ENCODE peak calls at places on chromosomes 2 and 18, in seven cellular contexts. One of them, this sample, is unnamed.

GRCh38 chr2:101692766-101693165 is 4.7 kb upstream of the MAP4K4 start:
- DNase-seq in AG04450: no peak
- DNase-seq in chondrocyte: no peak
- DNase-seq in astrocyte of the spinal cord: no peak
- DNase-seq in WTC11: no peak
- DNase-seq in left ventricle myocardium inferior: no peak
- DNase-seq in cardiac muscle cell: no peak
- DNase-seq in this sample: no peak

GRCh38 chr2:217907266-217907665 is 95.5 kb downstream of the TNS1 start:
- DNase-seq in chondrocyte: peak
- DNase-seq in astrocyte of the spinal cord: no peak
- DNase-seq in cardiac muscle cell: no peak
- DNase-seq in WTC11: no peak
- DNase-seq in left ventricle myocardium inferior: no peak
- DNase-seq in AG04450: no peak
- DNase-seq in this sample: no peak

GRCh38 chr2:83817511-83817910 is 641.6 kb downstream of the SUCLG1 start:
- DNase-seq in left ventricle myocardium inferior: no peak
- DNase-seq in astrocyte of the spinal cord: no peak
- DNase-seq in cardiac muscle cell: no peak
- DNase-seq in chondrocyte: no peak
- DNase-seq in WTC11: no peak
- DNase-seq in AG04450: no peak
- DNase-seq in this sample: peak

GRCh38 chr2:20391951-20392699 is 41.5 kb upstream of the PUM2 start:
- DNase-seq in chondrocyte: no peak
- DNase-seq in AG04450: no peak
- DNase-seq in left ventricle myocardium inferior: no peak
- DNase-seq in astrocyte of the spinal cord: no peak
- DNase-seq in cardiac muscle cell: no peak
- DNase-seq in WTC11: no peak
- DNase-seq in this sample: no peak

GRCh38 chr2:5319493-5319892 is 372.7 kb upstream of the SOX11 start:
- DNase-seq in astrocyte of the spinal cord: no peak
- DNase-seq in WTC11: no peak
- DNase-seq in AG04450: no peak
- DNase-seq in left ventricle myocardium inferior: no peak
- DNase-seq in chondrocyte: no peak
- DNase-seq in cardiac muscle cell: no peak
- DNase-seq in this sample: no peak

GRCh38 chr2:73859721-73860586 is 31.2 kb downstream of the STAMBP start:
- DNase-seq in WTC11: no peak
- DNase-seq in cardiac muscle cell: no peak
- DNase-seq in AG04450: peak
- DNase-seq in astrocyte of the spinal cord: peak
- DNase-seq in chondrocyte: no peak
- DNase-seq in left ventricle myocardium inferior: no peak
- DNase-seq in this sample: peak

GRCh38 chr18:12282436-12283039 is 25.5 kb upstream of the TUBB6 start:
- DNase-seq in left ventricle myocardium inferior: no peak
- DNase-seq in WTC11: no peak
- DNase-seq in AG04450: peak
- DNase-seq in chondrocyte: no peak
- DNase-seq in astrocyte of the spinal cord: peak
- DNase-seq in cardiac muscle cell: no peak
- DNase-seq in this sample: peak

GRCh38 chr2:76008001-76008702 is 297.4 kb upstream of the GCFC2 start:
- DNase-seq in cardiac muscle cell: peak
- DNase-seq in WTC11: peak
- DNase-seq in left ventricle myocardium inferior: no peak
- DNase-seq in chondrocyte: no peak
- DNase-seq in AG04450: no peak
- DNase-seq in astrocyte of the spinal cord: no peak
- DNase-seq in this sample: no peak

GRCh38 chr2:219245899-219246230 is 586 bp downstream of the STK16 start:
- DNase-seq in cardiac muscle cell: no peak
- DNase-seq in astrocyte of the spinal cord: no peak
- DNase-seq in chondrocyte: no peak
- DNase-seq in AG04450: no peak
- DNase-seq in WTC11: no peak
- DNase-seq in left ventricle myocardium inferior: no peak
- DNase-seq in this sample: no peak

GRCh38 chr2:7225848-7226247 is 308.6 kb downstream of the RNF144A start:
- DNase-seq in AG04450: no peak
- DNase-seq in WTC11: no peak
- DNase-seq in cardiac muscle cell: no peak
- DNase-seq in astrocyte of the spinal cord: no peak
- DNase-seq in chondrocyte: no peak
- DNase-seq in left ventricle myocardium inferior: no peak
- DNase-seq in this sample: no peak

GRCh38 chr2:47265751-47266231 is 110.7 kb upstream of the STPG4 start:
- DNase-seq in WTC11: no peak
- DNase-seq in chondrocyte: no peak
- DNase-seq in astrocyte of the spinal cord: no peak
- DNase-seq in cardiac muscle cell: no peak
- DNase-seq in AG04450: no peak
- DNase-seq in left ventricle myocardium inferior: no peak
- DNase-seq in this sample: no peak

GRCh38 chr2:231000211-231000904 is 4.4 kb downstream of the SPATA3 start:
- DNase-seq in chondrocyte: no peak
- DNase-seq in WTC11: peak
- DNase-seq in cardiac muscle cell: no peak
- DNase-seq in left ventricle myocardium inferior: no peak
- DNase-seq in astrocyte of the spinal cord: no peak
- DNase-seq in AG04450: no peak
- DNase-seq in this sample: no peak
- TF ChIP-seq CTCF in chondrocyte: peak
- TF ChIP-seq CTCF in WTC11: no peak
- TF ChIP-seq CTCF in cardiac muscle cell: no peak
- TF ChIP-seq CTCF in left ventricle myocardium inferior: no peak
- TF ChIP-seq CTCF in astrocyte of the spinal cord: no peak
- TF ChIP-seq CTCF in AG04450: no peak
- TF ChIP-seq CTCF in this sample: no peak

DNA sequence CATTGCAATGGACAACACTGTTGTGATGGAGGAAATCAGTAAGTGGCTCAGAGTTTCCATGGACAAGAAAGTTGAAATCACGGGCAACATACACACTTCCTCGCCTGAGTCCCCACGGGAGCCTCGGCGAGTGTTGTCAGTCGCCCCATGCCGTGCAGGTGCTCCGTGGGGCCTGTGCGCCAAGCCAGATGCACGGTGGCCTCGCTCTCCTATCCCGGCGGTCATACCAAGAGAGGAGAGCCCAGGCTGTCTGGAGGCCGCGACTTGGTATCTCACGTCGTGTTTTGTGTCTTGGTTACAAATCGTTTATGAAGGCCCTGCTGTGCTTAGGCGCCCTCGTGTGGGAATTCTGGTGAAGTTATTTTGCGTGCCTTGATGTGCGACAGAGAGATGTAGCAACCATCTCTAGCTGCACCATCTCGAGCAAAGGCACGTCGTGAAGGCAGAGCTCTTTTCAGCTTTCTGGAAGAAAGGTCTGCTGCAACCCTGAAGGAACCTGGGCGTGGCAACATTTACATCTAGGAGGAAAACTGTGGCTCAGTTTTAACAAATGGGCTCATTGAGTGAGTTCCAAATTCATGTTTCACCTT is 21.8 kb downstream of the ATG4B start:
- DNase-seq in left ventricle myocardium inferior: peak
- DNase-seq in astrocyte of the spinal cord: peak
- DNase-seq in chondrocyte: no peak
- DNase-seq in AG04450: peak
- DNase-seq in cardiac muscle cell: peak
- DNase-seq in WTC11: peak
- DNase-seq in this sample: peak
- TF ChIP-seq CTCF in left ventricle myocardium inferior: peak
- TF ChIP-seq CTCF in astrocyte of the spinal cord: peak
- TF ChIP-seq CTCF in chondrocyte: peak
- TF ChIP-seq CTCF in AG04450: peak
- TF ChIP-seq CTCF in cardiac muscle cell: peak
- TF ChIP-seq CTCF in WTC11: peak
- TF ChIP-seq CTCF in this sample: peak

GRCh38 chr2:162221064-162221463 is 22.2 kb downstream of the FAP start:
- DNase-seq in AG04450: no peak
- DNase-seq in astrocyte of the spinal cord: peak
- DNase-seq in WTC11: peak
- DNase-seq in cardiac muscle cell: peak
- DNase-seq in left ventricle myocardium inferior: peak
- DNase-seq in chondrocyte: no peak
- DNase-seq in this sample: peak
- TF ChIP-seq CTCF in AG04450: peak
- TF ChIP-seq CTCF in astrocyte of the spinal cord: peak
- TF ChIP-seq CTCF in WTC11: peak
- TF ChIP-seq CTCF in cardiac muscle cell: peak
- TF ChIP-seq CTCF in left ventricle myocardium inferior: peak
- TF ChIP-seq CTCF in chondrocyte: peak
- TF ChIP-seq CTCF in this sample: peak

DNA sequence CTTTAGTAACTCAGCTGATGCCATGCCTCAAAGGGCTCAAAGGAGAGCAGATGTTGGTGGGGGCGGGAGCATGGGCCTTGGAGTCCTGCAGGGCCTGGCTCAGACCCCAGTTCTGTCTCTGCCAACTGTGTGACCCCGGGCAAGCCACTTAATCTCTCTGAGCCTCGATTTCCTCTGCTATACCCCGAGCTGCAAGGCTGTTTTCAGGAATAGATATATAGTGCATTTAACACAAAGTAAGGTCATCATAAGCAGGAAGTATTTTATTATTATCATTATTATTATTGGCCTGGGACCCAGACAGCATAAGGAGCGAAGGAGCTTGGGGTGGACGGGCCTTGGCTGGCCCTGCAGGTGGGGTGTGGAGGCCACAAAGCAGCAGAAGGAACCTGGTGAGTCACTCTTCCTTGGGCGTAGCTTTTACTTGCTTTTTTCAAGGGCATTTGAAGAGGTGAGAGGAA is 162.7 kb downstream of the INHBB start:
- DNase-seq in left ventricle myocardium inferior: no peak
- DNase-seq in astrocyte of the spinal cord: peak
- DNase-seq in AG04450: no peak
- DNase-seq in chondrocyte: no peak
- DNase-seq in WTC11: no peak
- DNase-seq in cardiac muscle cell: no peak
- DNase-seq in this sample: no peak
- TF ChIP-seq CTCF in left ventricle myocardium inferior: no peak
- TF ChIP-seq CTCF in astrocyte of the spinal cord: no peak
- TF ChIP-seq CTCF in AG04450: no peak
- TF ChIP-seq CTCF in chondrocyte: no peak
- TF ChIP-seq CTCF in WTC11: no peak
- TF ChIP-seq CTCF in cardiac muscle cell: no peak
- TF ChIP-seq CTCF in this sample: no peak

This sample was measured in fibroblast of villous mesenchyme.